ENCODE peak calls at places on chromosomes 16 and 17, in nine cellular contexts. I is activated naive CD4-positive, alpha-beta T cell; W is type B pancreatic cell; N is T-helper 9 cell; O is HTR-8/SVneo; Q is astrocyte of the spinal cord; M is left kidney; D is stimulated activated CD8-positive, alpha-beta memory T cell treated with anti-CD3 and anti-CD28 coated beads, Interleukin-15, amount 100 ng/mL, for 1 hour; Y is COR-L47. E is an unnamed sample.

GRCh38 chr17:74309902-74310301 is 16.1 kb upstream of the KIF19 start:
- DNase-seq in N (no peak), I (no peak), Y (no peak), O (no peak), M (no peak), Q (no peak), W (no peak), D (no peak), E (no peak)

GRCh38 chr16:80720759-80721470 is 83.5 kb downstream of the CDYL2 start:
- DNase-seq in D (no peak), W (no peak), N (no peak), O (no peak), Y (no peak), M (no peak), I (no peak), Q (no peak), E (no peak)

GRCh38 chr17:77571562-77571981 is 386.9 kb upstream of the TNRC6C start:
- DNase-seq in I (no peak), W (no peak), Q (no peak), O (no peak), N (no peak), Y (no peak), M (peak), D (no peak), E (no peak)

GRCh38 chr16:88880226-88881051 is 14.0 kb upstream of the PABPN1L start:
- DNase-seq in Q (no peak), O (no peak), I (no peak), W (no peak), Y (no peak), D (no peak), N (no peak), M (peak), E (no peak)

GRCh38 chr17:45990836-45991235 is 8.2 kb upstream of the STH start:
- DNase-seq in N (no peak), W (no peak), Q (no peak), D (no peak), I (no peak), Y (no peak), M (no peak), O (no peak), E (no peak)

GRCh38 chr17:58334661-58335060 is 6.1 kb upstream of the TSPOAP1 start:
- DNase-seq in D (no peak), O (no peak), Q (no peak), Y (no peak), M (no peak), I (no peak), W (no peak), N (no peak), E (no peak)

GRCh38 chr16:48409839-48410610 is 24.8 kb upstream of the SIAH1 start:
- DNase-seq in I (no peak), Y (no peak), D (no peak), W (no peak), M (no peak), Q (peak), O (peak), N (no peak), E (no peak)

GRCh38 chr16:76579277-76579676 is 302.1 kb downstream of the CNTNAP4 start:
- DNase-seq in W (no peak), D (no peak), O (no peak), M (no peak), N (no peak), I (no peak), Y (no peak), Q (no peak), E (no peak)

GRCh38 chr17:47686276-47686635 is 7.7 kb upstream of the TBKBP1 start:
- DNase-seq in Y (no peak), I (no peak), Q (no peak), O (no peak), D (no peak), N (no peak), M (no peak), W (no peak), E (no peak)

GRCh38 chr17:49646391-49647255 is 31.3 kb downstream of the SPOP start:
- DNase-seq in N (no peak), M (no peak), D (no peak), Q (peak), O (peak), Y (no peak), W (no peak), I (no peak), E (no peak)

GRCh38 chr16:75377971-75378386 is 55.3 kb downstream of the CFDP1 start:
- DNase-seq in O (peak), I (no peak), M (peak), N (no peak), Q (peak), D (no peak), W (no peak), Y (peak), E (no peak)

GRCh38 chr17:70217571-70217970 is 48.2 kb downstream of the KCNJ2 start:
- DNase-seq in Y (no peak), I (no peak), N (no peak), Q (no peak), O (no peak), D (no peak), W (no peak), M (no peak), E (no peak)

GRCh38 chr17:48542956-48543853 is 1.7 kb downstream of the HOXB2 start:
- DNase-seq in I (no peak), Q (peak), Y (no peak), O (peak), N (peak), D (no peak), W (no peak), M (peak), E (peak)

GRCh38 chr17:31320791-31321190 is 631 bp downstream of the EVI2A start:
- DNase-seq in N (no peak), Q (peak), O (no peak), W (no peak), D (no peak), I (no peak), Y (no peak), M (no peak), E (no peak)

GRCh38 chr17:69468211-69468610 is 53.7 kb downstream of the MAP2K6 start:
- DNase-seq in W (no peak), N (no peak), O (no peak), Q (no peak), M (peak), Y (no peak), I (no peak), D (no peak), E (no peak)

GRCh38 chr17:46020998-46021397 is 21.9 kb downstream of the STH start:
- DNase-seq in I (no peak), Y (no peak), D (no peak), O (no peak), M (peak), Q (no peak), W (no peak), N (no peak), E (no peak)

GRCh38 chr17:66841328-66841727 is 6.4 kb downstream of the CACNG5 start:
- DNase-seq in I (no peak), N (no peak), W (no peak), Q (no peak), M (no peak), Y (no peak), O (no peak), D (no peak), E (no peak)

GRCh38 chr17:31392002-31392855 is 754 bp downstream of the RAB11FIP4 start:
- DNase-seq in Y (no peak), Q (no peak), I (no peak), W (peak), M (peak), D (no peak), N (no peak), O (no peak), E (no peak)

GRCh38 chr17:78341559-78342437 is 18.1 kb downstream of the SOCS3 start:
- DNase-seq in Y (no peak), O (no peak), N (no peak), W (no peak), Q (peak), I (no peak), M (peak), D (no peak), E (no peak)

GRCh38 chr16:77963185-77964044 is 58.9 kb upstream of the CLEC3A start:
- DNase-seq in Q (no peak), N (no peak), O (no peak), M (peak), I (no peak), D (no peak), Y (no peak), W (no peak), E (no peak)

GRCh38 chr16:83137326-83137770 is 510.6 kb downstream of the CDH13 start:
- DNase-seq in W (no peak), O (no peak), I (no peak), Y (no peak), Q (peak), D (no peak), N (no peak), M (peak), E (peak)

GRCh38 chr16:81652798-81653505 is 126.1 kb upstream of the PLCG2 start:
- DNase-seq in O (no peak), I (no peak), W (no peak), D (no peak), N (no peak), Q (no peak), Y (peak), M (no peak), E (no peak)

GRCh38 chr16:85316321-85316919 is 204.1 kb upstream of the CIBAR2 start:
- DNase-seq in I (no peak), O (peak), M (peak), N (peak), W (no peak), Q (peak), Y (peak), D (no peak), E (peak)

E was measured in effector memory CD8-positive, alpha-beta T cell.